ENCODE peak calls at places on chromosomes 11 and 22, in ten cellular contexts. R is omental fat pad, Z is nucleus accumbens, V is NCI-H345, M is HTR-8/SVneo, F is H9, U is hypothalamus, W is IMR-90, L is cardiac muscle cell, T is left ventricle myocardium superior. A is an unnamed sample.

GRCh38 chr22:19516378-19517170 is 7.6 kb downstream of the CLDN5 start:
- DNase-seq in F (no peak), W (no peak), V (no peak), T (no peak), L (no peak), R (no peak), U (no peak), Z (no peak), M (no peak), A (no peak)

GRCh38 chr22:22949953-22950352 is 62.3 kb downstream of the IGLL5 start:
- DNase-seq in F (no peak), M (no peak), R (no peak), V (no peak), L (no peak), T (no peak), Z (no peak), U (no peak), W (no peak), A (no peak)

GRCh38 chr11:64146036-64146943 is 19.6 kb downstream of the MACROD1 start:
- DNase-seq in F (peak), W (peak), U (no peak), T (peak), V (peak), R (peak), L (peak), M (peak), Z (peak), A (peak)

GRCh38 chr11:104668797-104669463 is 229.3 kb downstream of the CASP12 start:
- DNase-seq in W (peak), Z (no peak), F (no peak), T (no peak), L (no peak), M (peak), U (no peak), R (no peak), V (no peak), A (no peak)

GRCh38 chr11:133907841-133908241 is 48.9 kb downstream of the IGSF9B start:
- DNase-seq in W (no peak), M (no peak), T (no peak), Z (no peak), R (no peak), L (no peak), U (no peak), F (no peak), V (no peak), A (no peak)

GRCh38 chr22:29704528-29705285 is 15.1 kb upstream of the CABP7 start:
- DNase-seq in F (no peak), M (no peak), R (no peak), L (no peak), T (no peak), V (peak), W (peak), Z (peak), U (peak), A (no peak)

GRCh38 chr11:8934735-8935478 is 2.2 kb upstream of the C11orf16 start:
- DNase-seq in T (no peak), L (no peak), R (no peak), W (peak), M (peak), V (no peak), Z (no peak), F (no peak), U (no peak), A (no peak)

GRCh38 chr11:47178305-47178704 is 1.6 kb upstream of the ARFGAP2 start:
- DNase-seq in L (no peak), V (no peak), F (no peak), M (no peak), T (no peak), Z (no peak), R (no peak), W (no peak), U (no peak), A (no peak)

GRCh38 chr22:41699264-41700104 is at the start of gene MEI1:
- DNase-seq in F (peak), L (no peak), R (peak), T (peak), M (no peak), W (peak), U (peak), V (no peak), Z (peak), A (peak)

GRCh38 chr11:7571640-7572000 is 57.8 kb downstream of the PPFIBP2 start:
- DNase-seq in Z (peak), F (peak), U (peak), T (peak), L (peak), M (peak), W (peak), V (peak), R (peak), A (no peak)

GRCh38 chr11:130208241-130209127 is 48.9 kb downstream of the ST14 start:
- DNase-seq in F (peak), R (no peak), W (no peak), U (no peak), M (no peak), V (no peak), L (no peak), Z (no peak), T (no peak), A (no peak)

GRCh38 chr11:107387666-107388065 is 70.0 kb downstream of the CWF19L2 start:
- DNase-seq in L (no peak), V (no peak), U (no peak), T (no peak), F (no peak), R (no peak), Z (no peak), M (no peak), W (no peak), A (no peak)

GRCh38 chr22:33806191-33806590 is 114.1 kb downstream of the LARGE1 start:
- DNase-seq in M (no peak), W (peak), F (no peak), R (no peak), T (no peak), L (no peak), U (no peak), Z (no peak), V (no peak), A (no peak)

GRCh38 chr22:20940178-20940790 is 23.1 kb downstream of the CRKL start:
- DNase-seq in W (no peak), T (no peak), Z (no peak), L (no peak), U (no peak), M (no peak), V (no peak), F (no peak), R (no peak), A (no peak)

GRCh38 chr11:59413646-59414045 is 12.6 kb downstream of the OR5A2 start:
- DNase-seq in L (no peak), V (no peak), U (no peak), Z (no peak), T (no peak), R (no peak), F (no peak), M (no peak), W (no peak), A (no peak)

GRCh38 chr11:12102588-12103410 is 7.6 kb upstream of the MICAL2 start:
- DNase-seq in F (no peak), V (no peak), W (no peak), R (no peak), M (no peak), L (no peak), Z (no peak), T (no peak), U (no peak), A (no peak)

GRCh38 chr11:120830092-120830491 is 193.8 kb upstream of the TBCEL start:
- DNase-seq in Z (no peak), V (no peak), T (no peak), R (no peak), U (no peak), M (no peak), W (no peak), L (no peak), F (no peak), A (no peak)

GRCh38 chr11:117735350-117735977 is 61.6 kb downstream of the DSCAML1 start:
- DNase-seq in F (no peak), U (no peak), Z (no peak), R (no peak), W (no peak), M (no peak), L (no peak), T (no peak), V (no peak), A (no peak)

GRCh38 chr11:26231252-26231661 is 100.7 kb upstream of the ANO3 start:
- DNase-seq in T (no peak), V (no peak), F (no peak), W (peak), Z (no peak), R (no peak), M (no peak), L (no peak), U (no peak), A (no peak)

GRCh38 chr11:62954478-62954877 is 30.3 kb downstream of the SLC22A6 start:
- DNase-seq in L (no peak), R (no peak), F (no peak), Z (no peak), U (no peak), T (no peak), W (no peak), M (no peak), V (no peak), A (no peak)

GRCh38 chr11:126186708-126187481 is 24.6 kb downstream of the RPUSD4 start:
- DNase-seq in W (no peak), T (no peak), F (no peak), U (no peak), M (no peak), V (peak), R (no peak), Z (no peak), L (no peak), A (no peak)

GRCh38 chr11:72724851-72725730 is 27.1 kb downstream of the ARAP1 start:
- DNase-seq in U (peak), R (peak), M (peak), Z (peak), W (peak), V (peak), T (peak), L (peak), F (peak), A (peak)

GRCh38 chr11:130523609-130524008 is 75.2 kb downstream of the ADAMTS15 start:
- DNase-seq in U (no peak), V (no peak), Z (no peak), F (peak), L (no peak), M (no peak), W (peak), R (no peak), T (peak), A (no peak)

GRCh38 chr11:19555266-19555665 is 157.4 kb upstream of the NAV2 start:
- DNase-seq in V (no peak), F (no peak), W (no peak), U (no peak), Z (no peak), R (no peak), T (no peak), L (no peak), M (no peak), A (no peak)

GRCh38 chr22:16808744-16809143 is 16.5 kb downstream of the XKR3 start:
- DNase-seq in L (no peak), Z (no peak), W (no peak), R (no peak), T (no peak), V (no peak), M (no peak), F (no peak), U (no peak), A (no peak)

GRCh38 chr11:95231881-95232605 is 1.0 kb upstream of the SESN3 start:
- DNase-seq in L (peak), U (peak), R (peak), Z (peak), T (peak), M (no peak), F (peak), W (no peak), V (peak), A (peak)

GRCh38 chr11:71120346-71120963 is 131.9 kb downstream of the SHANK2 start:
- DNase-seq in R (no peak), Z (no peak), M (peak), L (peak), F (peak), T (no peak), W (no peak), V (peak), U (no peak), A (no peak)

A was measured in CD4-positive, alpha-beta T cell.